ENCODE peak calls at places on chromosome 15, in four cellular contexts. U, R, I and F are unnamed samples.

GRCh38 chr15:25718597-25718996 is 144.5 kb downstream of the ATP10A start:
- ATAC-seq in U (no peak), I (no peak), R (no peak), F (no peak)

GRCh38 chr15:22780267-22780666 is 6.2 kb upstream of the NIPA1 start:
- ATAC-seq in U (no peak), R (no peak), I (no peak), F (no peak)

GRCh38 chr15:48782911-48783310 is 28.0 kb downstream of the CEP152 start:
- ATAC-seq in U (no peak), I (no peak), R (no peak), F (no peak)

GRCh38 chr15:80031841-80032240 is 27.6 kb upstream of the ZFAND6 start:
- ATAC-seq in U (no peak), I (peak; percentile 65), R (no peak), F (no peak)

GRCh38 chr15:95946241-95946640 is 384.3 kb upstream of the NR2F2 start:
- ATAC-seq in R (no peak), U (no peak), I (no peak), F (no peak)

GRCh38 chr15:85026304-85027032 is 44.8 kb downstream of the PDE8A start:
- ATAC-seq in R (no peak), U (no peak), I (peak; percentile 77), F (no peak)

GRCh38 chr15:73540161-73540560 is 93.0 kb downstream of the NPTN start:
- ATAC-seq in U (no peak), R (no peak), I (no peak), F (no peak)

GRCh38 chr15:25892126-25892525 is 29.0 kb upstream of the ATP10A start:
- ATAC-seq in U (no peak), R (no peak), I (no peak), F (peak; percentile 81)

GRCh38 chr15:85401108-85401765 is 20.8 kb downstream of the AKAP13 start:
- ATAC-seq in U (no peak), I (no peak), R (no peak), F (no peak)

GRCh38 chr15:88623061-88623460 is 1.9 kb downstream of the AEN start:
- ATAC-seq in U (peak; percentile 59), I (no peak), R (peak; percentile 31), F (no peak)
- H3K4me1 ChIP-seq in U (peaks cover 58% of the 10 kb centered on the region), I (no peaks in the 10 kb centered on the region), R (peaks cover 20% of the 10 kb centered on the region), F (peaks cover 43% of the 10 kb centered on the region)

GRCh38 chr15:67114846-67115521 is 49.6 kb downstream of the SMAD3 start:
- ATAC-seq in R (no peak), U (peak; percentile 3), I (no peak), F (no peak)

GRCh38 chr15:67117356-67117755 is 52.0 kb downstream of the SMAD3 start:
- ATAC-seq in I (no peak), R (no peak), U (no peak), F (no peak)

GRCh38 chr15:67116742-67117141 is 51.3 kb downstream of the SMAD3 start:
- ATAC-seq in R (peak; percentile 3), U (peak; percentile 17), I (no peak), F (no peak)

GRCh38 chr15:67114046-67114445 is 48.6 kb downstream of the SMAD3 start:
- ATAC-seq in I (no peak), U (no peak), R (no peak), F (no peak)

DNA sequence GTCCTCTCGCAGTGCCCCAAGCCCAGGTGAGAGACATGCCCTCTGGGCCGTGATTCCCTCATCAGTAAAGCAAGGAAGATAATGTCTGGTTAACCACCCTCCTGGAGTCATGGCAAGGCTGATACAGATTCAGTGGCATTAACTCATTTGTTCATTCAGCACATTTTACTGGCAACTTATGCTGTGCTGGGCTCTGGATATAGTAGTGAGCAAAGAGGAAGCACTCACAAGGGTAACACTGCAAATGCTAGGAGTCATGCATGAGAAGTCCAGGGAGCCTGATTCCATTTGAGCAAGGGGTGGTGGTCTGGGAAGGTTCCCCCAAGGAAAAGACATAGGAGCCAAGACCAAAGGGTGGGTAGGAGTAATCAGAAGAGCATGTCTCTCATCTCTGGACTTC is 50.2 kb downstream of the SMAD3 start:
- ATAC-seq in R (no peak), U (no peak), I (no peak), F (no peak)
- H3K27ac ChIP-seq in R (peak overlapping the region; percentile 100), U (no peak overlapping the region), I (no peak overlapping the region), F (no peak overlapping the region)

GRCh38 chr15:77503764-77504163 is 83.1 kb downstream of the HMG20A start:
- ATAC-seq in I (no peak), U (no peak), R (no peak), F (no peak)

GRCh38 chr15:77500986-77501385 is 80.3 kb downstream of the HMG20A start:
- ATAC-seq in I (no peak), R (no peak), U (no peak), F (no peak)

GRCh38 chr15:77504310-77504709 is 83.6 kb downstream of the HMG20A start:
- ATAC-seq in I (no peak), R (no peak), U (no peak), F (no peak)

GRCh38 chr15:77503240-77503639 is 82.6 kb downstream of the HMG20A start:
- ATAC-seq in U (no peak), R (no peak), I (no peak), F (no peak)

GRCh38 chr15:77502379-77503095 is 81.8 kb downstream of the HMG20A start:
- ATAC-seq in U (no peak), R (no peak), I (no peak), F (no peak)
- H3K4me1 ChIP-seq in U (peaks cover 17% of the 10 kb centered on the region), R (peaks cover 56% of the 10 kb centered on the region), I (peaks cover 27% of the 10 kb centered on the region), F (peaks cover 15% of the 10 kb centered on the region)

GRCh38 chr15:94230436-94230885 is 900 bp upstream of the MCTP2 start:
- ATAC-seq in U (no peak), R (no peak), I (peak; percentile 8), F (no peak)

GRCh38 chr15:94229591-94230365 is 1.6 kb upstream of the MCTP2 start:
- ATAC-seq in U (no peak), R (no peak), I (no peak), F (no peak)

GRCh38 chr15:94232107-94232506 is 746 bp downstream of the MCTP2 start:
- ATAC-seq in I (no peak), U (no peak), R (peak; percentile 26), F (no peak)

GRCh38 chr15:94230886-94231727 is at the start of gene MCTP2:
- ATAC-seq in U (peak; percentile 97), R (peak; percentile 91), I (peak; percentile 97), F (peak; percentile 88)

DNA sequence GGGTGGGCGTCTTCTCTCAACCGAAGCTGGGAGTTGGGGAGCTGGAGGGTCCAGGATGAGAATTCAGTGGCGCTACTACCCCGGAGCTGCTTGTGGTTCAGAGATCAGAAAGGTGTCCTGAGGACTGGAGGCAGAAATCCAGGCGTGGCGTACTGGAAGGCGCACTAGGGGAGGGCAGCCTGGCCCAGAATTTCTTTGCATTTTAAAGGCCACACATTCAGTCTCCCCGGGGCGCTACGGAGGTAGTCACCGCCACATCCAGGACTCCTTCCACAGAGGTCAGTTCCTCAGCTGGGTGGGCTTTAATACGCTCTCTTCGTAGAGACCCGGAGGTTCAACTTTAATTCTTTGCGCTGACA is 346 bp downstream of the MCTP2 start:
- ATAC-seq in I (peak; percentile 39), R (peak; percentile 65), U (peak; percentile 37), F (peak; percentile 13)
- H3K27ac ChIP-seq in I (no peak overlapping the region), R (no peak overlapping the region), U (peak overlapping the region; percentile 73), F (peak overlapping the region; percentile 76)